ENCODE peak calls at places on chromosomes 2 and 18, in six cellular contexts. N is adrenal gland; Z is neural crest cell; F is fibroblast of pulmonary artery; E is pancreas; O is CD4-positive, alpha-beta T cell. J is an unnamed sample.

GRCh38 chr2:195009202-195009601 is 647.8 kb upstream of the SLC39A10 start:
- DNase-seq in N (no peak), O (no peak), E (no peak), F (peak), Z (no peak), J (no peak)

GRCh38 chr18:12376034-12376717 is 851 bp downstream of the AFG3L2 start:
- DNase-seq in N (peak), E (no peak), F (peak), O (no peak), Z (no peak), J (peak)

GRCh38 chr2:235605999-235606715 is 112.3 kb downstream of the AGAP1 start:
- DNase-seq in O (no peak), E (no peak), F (peak), Z (peak), N (no peak), J (no peak)

GRCh38 chr18:32482117-32482516 is 11.4 kb upstream of the GAREM1 start:
- DNase-seq in F (no peak), O (no peak), Z (no peak), E (no peak), N (no peak), J (no peak)

GRCh38 chr2:179264238-179265081 is at the start of gene SESTD1:
- DNase-seq in N (peak), E (peak), O (peak), F (peak), Z (peak), J (peak)

GRCh38 chr2:73961823-73962615 is 22.7 kb upstream of the TET3 start:
- DNase-seq in O (no peak), E (no peak), N (no peak), F (no peak), Z (no peak), J (no peak)

GRCh38 chr18:9671214-9671613 is 36.9 kb upstream of the RAB31 start:
- DNase-seq in O (no peak), F (no peak), Z (no peak), E (no peak), N (no peak), J (no peak)

GRCh38 chr18:13218376-13219011 is at the start of gene LDLRAD4:
- DNase-seq in N (peak), Z (peak), O (peak), E (peak), F (no peak), J (no peak)

GRCh38 chr2:174233771-174234275 is 14.5 kb downstream of the OLA1 start:
- DNase-seq in O (no peak), F (no peak), E (no peak), N (no peak), Z (no peak), J (no peak)

GRCh38 chr2:180033993-180034894 is 27.1 kb upstream of the CWC22 start:
- DNase-seq in N (no peak), F (peak), Z (no peak), E (no peak), O (no peak), J (no peak)

GRCh38 chr18:24878289-24878688 is 417.9 kb downstream of the HRH4 start:
- DNase-seq in E (no peak), N (peak), F (peak), Z (peak), O (no peak), J (no peak)

GRCh38 chr2:62774555-62775366 is 69.2 kb downstream of the EHBP1 start:
- DNase-seq in N (peak), F (peak), E (no peak), Z (no peak), O (no peak), J (no peak)

GRCh38 chr2:211329421-211329820 is 773.0 kb downstream of the CPS1 start:
- DNase-seq in N (no peak), O (no peak), E (no peak), F (no peak), Z (no peak), J (no peak)

GRCh38 chr2:10428355-10428754 is 19.8 kb downstream of the ODC1 start:
- DNase-seq in N (no peak), E (no peak), Z (no peak), F (no peak), O (no peak), J (no peak)

GRCh38 chr2:39216495-39217191 is 27.1 kb downstream of the CDKL4 start:
- DNase-seq in O (peak), E (no peak), Z (no peak), F (no peak), N (no peak), J (no peak)

GRCh38 chr2:174176898-174177297 is 71.4 kb downstream of the OLA1 start:
- DNase-seq in Z (no peak), F (no peak), O (no peak), E (no peak), N (no peak), J (no peak)

GRCh38 chr2:45631319-45631718 is 20.2 kb upstream of the PRKCE start:
- DNase-seq in O (no peak), E (no peak), Z (no peak), N (no peak), F (no peak), J (no peak)

GRCh38 chr2:241925821-241926441 is 56.4 kb downstream of the RTP5 start:
- DNase-seq in Z (no peak), F (no peak), E (peak), N (no peak), O (no peak), J (no peak)

GRCh38 chr2:36336321-36336720 is 19.3 kb upstream of the CRIM1 start:
- DNase-seq in Z (no peak), O (no peak), N (no peak), E (no peak), F (no peak), J (no peak)

GRCh38 chr2:36335597-36335996 is 20.0 kb upstream of the CRIM1 start:
- DNase-seq in E (no peak), F (no peak), Z (no peak), N (no peak), O (no peak), J (no peak)

GRCh38 chr2:36330456-36331395 is 24.9 kb upstream of the CRIM1 start:
- DNase-seq in Z (no peak), E (no peak), F (no peak), O (no peak), N (no peak), J (no peak)

GRCh38 chr2:36329746-36330145 is 25.8 kb upstream of the CRIM1 start:
- DNase-seq in E (no peak), N (no peak), F (peak), Z (no peak), O (no peak), J (no peak)

DNA sequence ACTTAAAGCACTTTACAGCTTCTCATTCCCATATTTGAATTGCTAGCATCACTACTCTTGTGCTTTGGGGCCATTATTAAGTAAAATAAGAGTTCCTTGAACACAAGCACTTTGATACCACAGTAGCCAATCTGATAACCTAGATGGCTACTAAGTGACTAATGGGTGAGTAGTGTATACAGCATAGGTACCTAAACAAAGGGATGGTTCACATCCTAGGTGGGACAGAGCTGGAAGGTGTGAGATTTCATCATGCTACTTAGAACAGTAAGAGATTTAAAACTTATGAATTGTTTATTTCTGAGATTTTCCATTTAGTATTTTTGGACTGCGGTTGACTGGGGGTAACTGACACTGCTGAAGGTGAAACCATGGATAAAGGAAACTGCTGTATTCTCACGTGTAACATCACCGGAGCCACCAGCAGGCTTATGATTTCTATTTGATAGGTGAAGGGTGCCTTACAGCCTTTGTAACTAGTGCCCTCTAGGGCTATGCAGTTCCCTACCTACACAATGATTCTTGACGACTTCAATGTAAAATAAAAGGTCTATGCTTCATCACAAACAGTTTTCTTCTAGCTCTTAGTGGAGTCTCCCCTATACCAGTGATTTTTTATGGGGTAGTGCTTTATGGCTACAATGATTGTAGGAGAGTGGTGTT is 22.1 kb upstream of the CRIM1 start:
- DNase-seq in E (no peak), F (no peak), O (no peak), Z (no peak), N (no peak), J (no peak)
- TF ChIP-seq CTCF in E (no peak), F (no peak), O (peak), Z (no peak), N (no peak), J (no peak)

DNA sequence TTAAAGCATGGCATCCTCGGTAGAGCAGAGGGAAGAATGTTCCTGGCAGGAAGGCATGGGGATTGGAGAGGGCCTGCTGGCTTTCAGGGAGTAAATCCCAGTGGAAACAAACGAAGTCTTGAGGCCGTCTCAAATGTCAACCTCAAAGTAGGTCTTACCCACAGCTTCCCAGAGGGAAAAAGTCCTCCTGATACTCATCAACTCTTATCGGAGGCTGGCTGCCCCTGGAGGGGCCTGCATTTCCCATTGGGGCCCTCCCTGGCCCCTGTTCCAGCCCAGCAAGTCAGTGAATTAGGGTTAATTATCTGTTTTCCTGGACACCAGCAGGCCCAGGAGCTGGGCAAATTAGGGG is 52.7 kb downstream of the GLI2 start:
- DNase-seq in N (no peak), E (no peak), Z (no peak), O (no peak), F (no peak), J (no peak)
- TF ChIP-seq CTCF in N (no peak), E (no peak), Z (no peak), O (no peak), F (no peak), J (no peak)

GRCh38 chr2:136750065-136750464 is 15.3 kb upstream of the THSD7B start:
- DNase-seq in F (no peak), O (no peak), N (no peak), Z (no peak), E (no peak), J (no peak)

GRCh38 chr2:136751406-136751805 is 13.9 kb upstream of the THSD7B start:
- DNase-seq in F (no peak), N (no peak), O (no peak), Z (no peak), E (no peak), J (no peak)
- TF ChIP-seq CTCF in F (no peak), N (no peak), O (no peak), Z (no peak), E (no peak), J (no peak)

GRCh38 chr2:127873707-127874303 is 12.0 kb downstream of the AMMECR1L start:
- DNase-seq in N (no peak), O (no peak), F (no peak), E (no peak), Z (no peak), J (no peak)
- TF ChIP-seq CTCF in N (no peak), O (no peak), F (no peak), E (no peak), Z (no peak), J (no peak)

GRCh38 chr2:42928692-42929576 is 136.6 kb upstream of the HAAO start:
- DNase-seq in O (no peak), F (peak), E (no peak), Z (peak), N (no peak), J (no peak)
- TF ChIP-seq CTCF in O (no peak), F (peak), E (peak), Z (peak), N (peak), J (no peak)

GRCh38 chr2:106080955-106081354 is 113.1 kb downstream of the UXS1 start:
- DNase-seq in F (no peak), N (no peak), Z (no peak), E (no peak), O (no peak), J (no peak)

GRCh38 chr2:106089611-106090010 is 104.5 kb downstream of the UXS1 start:
- DNase-seq in N (no peak), F (no peak), O (no peak), E (no peak), Z (no peak), J (no peak)

GRCh38 chr2:106091219-106091618 is 102.9 kb downstream of the UXS1 start:
- DNase-seq in N (no peak), O (no peak), Z (no peak), F (no peak), E (no peak), J (no peak)

DNA sequence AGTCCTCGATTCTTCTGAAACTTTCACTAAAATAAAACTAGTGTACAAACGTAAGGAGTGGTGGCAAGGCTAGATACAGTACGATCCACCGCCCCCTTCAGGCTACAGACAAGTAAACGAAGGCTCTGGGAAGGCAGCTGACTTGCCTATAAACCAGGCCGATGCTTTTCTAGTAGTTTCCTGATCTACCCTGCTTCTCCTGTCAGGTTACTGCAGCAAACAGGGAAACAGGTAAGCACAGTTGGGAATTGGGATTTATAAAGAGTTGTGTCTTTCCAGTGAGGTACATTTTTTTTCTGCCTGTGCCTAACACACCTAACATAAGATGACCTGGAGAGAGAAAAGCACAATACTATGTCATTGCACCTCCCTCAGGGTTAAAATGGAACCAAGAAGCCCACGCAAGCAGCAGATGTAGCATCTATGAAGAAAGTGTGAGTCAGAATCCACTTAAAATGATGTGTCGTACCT is 108.6 kb downstream of the UXS1 start:
- DNase-seq in Z (no peak), O (no peak), N (peak), E (no peak), F (peak), J (no peak)
- TF ChIP-seq CTCF in Z (peak), O (peak), N (peak), E (no peak), F (peak), J (no peak)

GRCh38 chr18:69469444-69469919 is 68.8 kb downstream of the DOK6 start:
- DNase-seq in Z (no peak), N (no peak), E (no peak), O (no peak), F (no peak), J (no peak)
- TF ChIP-seq CTCF in Z (peak), N (no peak), E (no peak), O (peak), F (peak), J (no peak)

GRCh38 chr18:48962857-48963554 is 12.2 kb upstream of the SMAD7 start:
- DNase-seq in E (no peak), Z (no peak), F (peak), O (no peak), N (no peak), J (no peak)
- TF ChIP-seq CTCF in E (no peak), Z (no peak), F (no peak), O (no peak), N (no peak), J (no peak)

DNA sequence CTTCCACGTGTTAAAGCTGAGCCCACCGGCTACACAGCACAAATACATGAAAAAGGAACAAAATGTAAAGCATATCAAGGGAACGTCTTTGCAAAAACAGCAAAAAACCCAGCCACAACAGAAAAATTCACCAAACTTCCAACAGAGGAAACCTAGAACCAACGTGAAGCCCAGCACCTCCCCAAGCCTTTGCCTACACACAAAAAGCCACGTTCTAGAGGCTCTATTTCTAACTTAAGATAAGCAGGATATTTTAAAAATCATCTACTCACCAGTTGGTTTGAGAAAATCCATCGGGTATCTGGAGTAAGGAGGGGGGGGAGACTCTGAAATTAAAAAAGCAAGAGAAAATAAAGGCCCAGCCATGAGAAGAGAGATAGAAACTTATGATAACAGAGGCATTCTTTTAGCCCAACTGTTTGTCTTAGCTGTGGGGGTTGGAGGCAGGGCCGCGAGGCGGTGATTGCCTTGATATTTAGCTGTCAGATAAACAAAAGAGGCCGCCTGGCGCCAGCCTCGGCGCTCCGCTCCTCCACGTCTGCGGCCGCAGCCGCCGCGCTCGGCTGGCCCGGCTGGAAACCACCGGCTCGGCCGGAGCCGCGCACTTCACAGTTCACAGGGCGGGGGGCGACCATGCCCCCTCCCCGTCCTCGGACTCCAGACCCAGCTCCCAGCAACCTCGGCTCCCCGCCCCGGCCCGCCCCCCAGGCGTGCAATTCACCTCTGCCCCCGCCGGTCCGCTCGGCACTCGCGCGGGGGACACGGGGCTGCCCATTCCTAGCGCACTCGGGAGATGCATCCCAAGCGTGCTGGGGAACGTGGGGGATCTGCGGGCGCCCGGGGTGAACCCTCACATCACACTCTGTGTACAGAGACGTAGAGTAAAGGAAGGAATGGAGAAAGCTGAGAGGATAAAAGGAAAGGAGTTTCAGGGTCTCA is 2.4 kb downstream of the SMAD7 start:
- DNase-seq in O (peak), E (peak), F (peak), Z (peak), N (peak), J (no peak)
- TF ChIP-seq CTCF in O (no peak), E (no peak), F (no peak), Z (no peak), N (no peak), J (no peak)